ENCODE peak calls at places on chromosomes 13 and 19, in six cellular contexts. One of them, this sample, is unnamed.

GRCh38 chr13:85806553-85807175 is 7.4 kb upstream of the SLITRK6 start:
- DNase-seq in tibial nerve: no peak
- DNase-seq in fibroblast of lung: peak; percentile 85
- DNase-seq in breast epithelium: no peak
- DNase-seq in endothelial cell of umbilical vein: peak; percentile 37
- DNase-seq in left ventricle myocardium inferior: no peak
- DNase-seq in this sample: no peak

GRCh38 chr13:79724348-79725103 is 243.6 kb downstream of the NDFIP2 start:
- DNase-seq in tibial nerve: no peak
- DNase-seq in fibroblast of lung: no peak
- DNase-seq in breast epithelium: no peak
- DNase-seq in endothelial cell of umbilical vein: peak; percentile 93
- DNase-seq in left ventricle myocardium inferior: no peak
- DNase-seq in this sample: no peak

GRCh38 chr19:13597625-13598024 is 91.3 kb upstream of the CACNA1A start:
- DNase-seq in tibial nerve: peak; percentile 47
- DNase-seq in fibroblast of lung: peak; percentile 77
- DNase-seq in breast epithelium: no peak
- DNase-seq in endothelial cell of umbilical vein: peak; percentile 66
- DNase-seq in left ventricle myocardium inferior: no peak
- DNase-seq in this sample: no peak

GRCh38 chr13:51003642-51004041 is 94.1 kb downstream of the RNASEH2B start:
- DNase-seq in tibial nerve: no peak
- DNase-seq in fibroblast of lung: no peak
- DNase-seq in breast epithelium: no peak
- DNase-seq in endothelial cell of umbilical vein: no peak
- DNase-seq in left ventricle myocardium inferior: no peak
- DNase-seq in this sample: no peak

GRCh38 chr13:94063096-94063495 is 416.4 kb downstream of the DCT start:
- DNase-seq in tibial nerve: no peak
- DNase-seq in fibroblast of lung: peak; percentile 27
- DNase-seq in breast epithelium: no peak
- DNase-seq in endothelial cell of umbilical vein: no peak
- DNase-seq in left ventricle myocardium inferior: no peak
- DNase-seq in this sample: no peak

GRCh38 chr13:59809564-59809963 is 354.2 kb downstream of the DIAPH3 start:
- DNase-seq in tibial nerve: no peak
- DNase-seq in fibroblast of lung: no peak
- DNase-seq in breast epithelium: no peak
- DNase-seq in endothelial cell of umbilical vein: no peak
- DNase-seq in left ventricle myocardium inferior: no peak
- DNase-seq in this sample: no peak

GRCh38 chr19:10961073-10961762 is 388 bp downstream of the SMARCA4 start:
- DNase-seq in tibial nerve: peak; percentile 23
- DNase-seq in fibroblast of lung: peak; percentile 31
- DNase-seq in breast epithelium: no peak
- DNase-seq in endothelial cell of umbilical vein: no peak
- DNase-seq in left ventricle myocardium inferior: peak; percentile 73
- DNase-seq in this sample: no peak

GRCh38 chr13:112452380-112453206 is 76.4 kb downstream of the SPACA7 start:
- DNase-seq in tibial nerve: no peak
- DNase-seq in fibroblast of lung: no peak
- DNase-seq in breast epithelium: no peak
- DNase-seq in endothelial cell of umbilical vein: no peak
- DNase-seq in left ventricle myocardium inferior: no peak
- DNase-seq in this sample: no peak

GRCh38 chr13:76992548-76993001 is 694 bp downstream of the CLN5 start:
- DNase-seq in tibial nerve: peak; percentile 42
- DNase-seq in fibroblast of lung: peak; percentile 32
- DNase-seq in breast epithelium: no peak
- DNase-seq in endothelial cell of umbilical vein: peak; percentile 46
- DNase-seq in left ventricle myocardium inferior: no peak
- DNase-seq in this sample: no peak

GRCh38 chr13:98263841-98264240 is 86.8 kb upstream of the RNF113B start:
- DNase-seq in tibial nerve: no peak
- DNase-seq in fibroblast of lung: no peak
- DNase-seq in breast epithelium: no peak
- DNase-seq in endothelial cell of umbilical vein: no peak
- DNase-seq in left ventricle myocardium inferior: no peak
- DNase-seq in this sample: no peak

GRCh38 chr19:6710273-6711077 is 10.0 kb downstream of the C3 start:
- DNase-seq in tibial nerve: no peak
- DNase-seq in fibroblast of lung: no peak
- DNase-seq in breast epithelium: no peak
- DNase-seq in endothelial cell of umbilical vein: no peak
- DNase-seq in left ventricle myocardium inferior: no peak
- DNase-seq in this sample: no peak

GRCh38 chr19:16328824-16329482 is 4.3 kb downstream of the KLF2 start:
- DNase-seq in tibial nerve: no peak
- DNase-seq in fibroblast of lung: no peak
- DNase-seq in breast epithelium: no peak
- DNase-seq in endothelial cell of umbilical vein: peak; percentile 65
- DNase-seq in left ventricle myocardium inferior: no peak
- DNase-seq in this sample: no peak

GRCh38 chr13:41645313-41645712 is 188.0 kb downstream of the RGCC start:
- DNase-seq in tibial nerve: peak; percentile 66
- DNase-seq in fibroblast of lung: peak; percentile 93
- DNase-seq in breast epithelium: no peak
- DNase-seq in endothelial cell of umbilical vein: peak; percentile 97
- DNase-seq in left ventricle myocardium inferior: no peak
- DNase-seq in this sample: no peak

GRCh38 chr19:2983351-2984195 is 6.2 kb downstream of the TLE6 start:
- DNase-seq in tibial nerve: peak; percentile 51
- DNase-seq in fibroblast of lung: peak; percentile 75
- DNase-seq in breast epithelium: no peak
- DNase-seq in endothelial cell of umbilical vein: peak; percentile 64
- DNase-seq in left ventricle myocardium inferior: peak; percentile 74
- DNase-seq in this sample: no peak

GRCh38 chr19:14775855-14776254 is 2.5 kb downstream of the ADGRE2 start:
- DNase-seq in tibial nerve: no peak
- DNase-seq in fibroblast of lung: no peak
- DNase-seq in breast epithelium: peak; percentile 39
- DNase-seq in endothelial cell of umbilical vein: no peak
- DNase-seq in left ventricle myocardium inferior: peak; percentile 25
- DNase-seq in this sample: peak; percentile 15

GRCh38 chr19:42357290-42357689 is 31.9 kb downstream of the MEGF8 start:
- DNase-seq in tibial nerve: no peak
- DNase-seq in fibroblast of lung: no peak
- DNase-seq in breast epithelium: no peak
- DNase-seq in endothelial cell of umbilical vein: no peak
- DNase-seq in left ventricle myocardium inferior: no peak
- DNase-seq in this sample: no peak

GRCh38 chr19:45528744-45529453 is 21.6 kb downstream of the VASP start:
- DNase-seq in tibial nerve: no peak
- DNase-seq in fibroblast of lung: peak; percentile 27
- DNase-seq in breast epithelium: peak; percentile 69
- DNase-seq in endothelial cell of umbilical vein: no peak
- DNase-seq in left ventricle myocardium inferior: no peak
- DNase-seq in this sample: peak; percentile 88

GRCh38 chr19:42081584-42082258 is 5.8 kb downstream of the ZNF574 start:
- DNase-seq in tibial nerve: no peak
- DNase-seq in fibroblast of lung: peak; percentile 52
- DNase-seq in breast epithelium: no peak
- DNase-seq in endothelial cell of umbilical vein: peak; percentile 64
- DNase-seq in left ventricle myocardium inferior: no peak
- DNase-seq in this sample: no peak

GRCh38 chr13:78587395-78587794 is 16.0 kb downstream of the POU4F1 start:
- DNase-seq in tibial nerve: no peak
- DNase-seq in fibroblast of lung: no peak
- DNase-seq in breast epithelium: no peak
- DNase-seq in endothelial cell of umbilical vein: no peak
- DNase-seq in left ventricle myocardium inferior: no peak
- DNase-seq in this sample: no peak

GRCh38 chr13:33611016-33611805 is 206.7 kb upstream of the RFC3 start:
- DNase-seq in tibial nerve: peak; percentile 41
- DNase-seq in fibroblast of lung: peak; percentile 88
- DNase-seq in breast epithelium: no peak
- DNase-seq in endothelial cell of umbilical vein: peak; percentile 80
- DNase-seq in left ventricle myocardium inferior: peak; percentile 76
- DNase-seq in this sample: no peak

GRCh38 chr13:83086948-83087347 is 795.3 kb downstream of the SLITRK1 start:
- DNase-seq in tibial nerve: no peak
- DNase-seq in fibroblast of lung: peak; percentile 18
- DNase-seq in breast epithelium: no peak
- DNase-seq in endothelial cell of umbilical vein: no peak
- DNase-seq in left ventricle myocardium inferior: no peak
- DNase-seq in this sample: no peak

GRCh38 chr19:55095260-55096060 is 19.8 kb downstream of the EPS8L1 start:
- DNase-seq in tibial nerve: no peak
- DNase-seq in fibroblast of lung: no peak
- DNase-seq in breast epithelium: no peak
- DNase-seq in endothelial cell of umbilical vein: no peak
- DNase-seq in left ventricle myocardium inferior: no peak
- DNase-seq in this sample: no peak

GRCh38 chr19:18456974-18457373 is 19.0 kb upstream of the ISYNA1 start:
- DNase-seq in tibial nerve: peak; percentile 65
- DNase-seq in fibroblast of lung: no peak
- DNase-seq in breast epithelium: no peak
- DNase-seq in endothelial cell of umbilical vein: no peak
- DNase-seq in left ventricle myocardium inferior: peak; percentile 63
- DNase-seq in this sample: no peak

GRCh38 chr19:18672606-18673337 is 10.7 kb upstream of the CRTC1 start:
- DNase-seq in tibial nerve: no peak
- DNase-seq in fibroblast of lung: peak; percentile 86
- DNase-seq in breast epithelium: no peak
- DNase-seq in endothelial cell of umbilical vein: peak; percentile 65
- DNase-seq in left ventricle myocardium inferior: no peak
- DNase-seq in this sample: no peak

GRCh38 chr13:106680796-106681482 is 113.0 kb upstream of the ARGLU1 start:
- DNase-seq in tibial nerve: no peak
- DNase-seq in fibroblast of lung: no peak
- DNase-seq in breast epithelium: no peak
- DNase-seq in endothelial cell of umbilical vein: peak; percentile 81
- DNase-seq in left ventricle myocardium inferior: no peak
- DNase-seq in this sample: no peak

GRCh38 chr19:18789883-18790565 is 1.1 kb downstream of the COMP start:
- DNase-seq in tibial nerve: no peak
- DNase-seq in fibroblast of lung: no peak
- DNase-seq in breast epithelium: no peak
- DNase-seq in endothelial cell of umbilical vein: no peak
- DNase-seq in left ventricle myocardium inferior: no peak
- DNase-seq in this sample: peak; percentile 65

GRCh38 chr13:63336549-63336948 is 1920.9 kb upstream of the PCDH20 start:
- DNase-seq in tibial nerve: no peak
- DNase-seq in fibroblast of lung: no peak
- DNase-seq in breast epithelium: no peak
- DNase-seq in endothelial cell of umbilical vein: no peak
- DNase-seq in left ventricle myocardium inferior: no peak
- DNase-seq in this sample: no peak

GRCh38 chr13:75480691-75481175 is 1.2 kb downstream of the TBC1D4 start:
- DNase-seq in tibial nerve: peak; percentile 42
- DNase-seq in fibroblast of lung: peak; percentile 63
- DNase-seq in breast epithelium: peak; percentile 69
- DNase-seq in endothelial cell of umbilical vein: peak; percentile 55
- DNase-seq in left ventricle myocardium inferior: peak; percentile 44
- DNase-seq in this sample: peak; percentile 72

GRCh38 chr19:38551450-38551813 is 66.3 kb downstream of the MAP4K1 start:
- DNase-seq in tibial nerve: no peak
- DNase-seq in fibroblast of lung: no peak
- DNase-seq in breast epithelium: no peak
- DNase-seq in endothelial cell of umbilical vein: no peak
- DNase-seq in left ventricle myocardium inferior: no peak
- DNase-seq in this sample: no peak

GRCh38 chr19:13210941-13211340 is 60.7 kb downstream of the IER2 start:
- DNase-seq in tibial nerve: no peak
- DNase-seq in fibroblast of lung: no peak
- DNase-seq in breast epithelium: no peak
- DNase-seq in endothelial cell of umbilical vein: no peak
- DNase-seq in left ventricle myocardium inferior: no peak
- DNase-seq in this sample: no peak

GRCh38 chr19:29668746-29669609 is 3.7 kb downstream of the PLEKHF1 start:
- DNase-seq in tibial nerve: no peak
- DNase-seq in fibroblast of lung: no peak
- DNase-seq in breast epithelium: peak; percentile 40
- DNase-seq in endothelial cell of umbilical vein: no peak
- DNase-seq in left ventricle myocardium inferior: no peak
- DNase-seq in this sample: no peak
- TF ChIP-seq CTCF in tibial nerve: no peak
- TF ChIP-seq CTCF in fibroblast of lung: peak; percentile 29
- TF ChIP-seq CTCF in breast epithelium: no peak
- TF ChIP-seq CTCF in endothelial cell of umbilical vein: peak; percentile 9
- TF ChIP-seq CTCF in left ventricle myocardium inferior: peak; percentile 40
- TF ChIP-seq CTCF in this sample: no peak

GRCh38 chr19:1845642-1846041 is 2.6 kb downstream of the REXO1 start:
- DNase-seq in tibial nerve: no peak
- DNase-seq in fibroblast of lung: no peak
- DNase-seq in breast epithelium: no peak
- DNase-seq in endothelial cell of umbilical vein: no peak
- DNase-seq in left ventricle myocardium inferior: no peak
- DNase-seq in this sample: no peak

GRCh38 chr19:1844536-1845515 is 3.5 kb downstream of the REXO1 start:
- DNase-seq in tibial nerve: no peak
- DNase-seq in fibroblast of lung: no peak
- DNase-seq in breast epithelium: no peak
- DNase-seq in endothelial cell of umbilical vein: no peak
- DNase-seq in left ventricle myocardium inferior: no peak
- DNase-seq in this sample: no peak

GRCh38 chr19:1847348-1847683 is 967 bp downstream of the REXO1 start:
- DNase-seq in tibial nerve: no peak
- DNase-seq in fibroblast of lung: no peak
- DNase-seq in breast epithelium: no peak
- DNase-seq in endothelial cell of umbilical vein: no peak
- DNase-seq in left ventricle myocardium inferior: no peak
- DNase-seq in this sample: no peak

GRCh38 chr19:1847684-1848398 is 442 bp downstream of the REXO1 start:
- DNase-seq in tibial nerve: no peak
- DNase-seq in fibroblast of lung: peak; percentile 37
- DNase-seq in breast epithelium: no peak
- DNase-seq in endothelial cell of umbilical vein: peak; percentile 64
- DNase-seq in left ventricle myocardium inferior: no peak
- DNase-seq in this sample: no peak

GRCh38 chr19:1846517-1847205 is 1.6 kb downstream of the REXO1 start:
- DNase-seq in tibial nerve: no peak
- DNase-seq in fibroblast of lung: no peak
- DNase-seq in breast epithelium: no peak
- DNase-seq in endothelial cell of umbilical vein: no peak
- DNase-seq in left ventricle myocardium inferior: no peak
- DNase-seq in this sample: no peak
- H3K4me1 ChIP-seq in tibial nerve: peaks cover 47% of the 10 kb centered on the region
- H3K4me1 ChIP-seq in fibroblast of lung: peaks cover 5% of the 10 kb centered on the region
- H3K4me1 ChIP-seq in breast epithelium: peaks cover 47% of the 10 kb centered on the region
- H3K4me1 ChIP-seq in endothelial cell of umbilical vein: peaks cover 13% of the 10 kb centered on the region
- H3K4me1 ChIP-seq in left ventricle myocardium inferior: peaks cover 66% of the 10 kb centered on the region
- H3K4me1 ChIP-seq in this sample: no peaks in the 10 kb centered on the region

DNA sequence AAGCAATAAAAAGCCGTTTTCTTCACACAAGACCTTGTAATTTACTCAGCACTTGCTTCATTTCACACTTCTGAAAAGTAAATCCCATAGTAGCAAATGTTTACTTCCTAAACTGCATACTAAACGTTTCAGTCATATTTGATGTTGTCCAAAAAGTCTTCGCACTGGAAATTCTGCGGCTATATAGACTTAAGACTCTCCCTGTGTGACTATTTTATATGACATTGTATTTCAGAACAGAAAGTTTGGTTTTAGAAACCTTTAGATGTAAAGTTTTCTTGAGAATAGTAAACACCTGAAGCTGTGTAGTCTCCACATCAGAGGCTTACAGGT is 29.6 kb downstream of the ZAR1L start:
- DNase-seq in tibial nerve: no peak
- DNase-seq in fibroblast of lung: no peak
- DNase-seq in breast epithelium: no peak
- DNase-seq in endothelial cell of umbilical vein: no peak
- DNase-seq in left ventricle myocardium inferior: no peak
- DNase-seq in this sample: no peak
- H3K27ac ChIP-seq in tibial nerve: peak overlapping the region; percentile 73
- H3K27ac ChIP-seq in fibroblast of lung: no peak overlapping the region
- H3K27ac ChIP-seq in breast epithelium: peak overlapping the region; percentile 82
- H3K27ac ChIP-seq in endothelial cell of umbilical vein: peak overlapping the region; percentile 82
- H3K27ac ChIP-seq in left ventricle myocardium inferior: peak overlapping the region; percentile 77
- H3K27ac ChIP-seq in this sample: no peak overlapping the region

GRCh38 chr13:23870356-23871146 is 18.6 kb downstream of the MIPEP start:
- DNase-seq in tibial nerve: no peak
- DNase-seq in fibroblast of lung: peak; percentile 17
- DNase-seq in breast epithelium: no peak
- DNase-seq in endothelial cell of umbilical vein: no peak
- DNase-seq in left ventricle myocardium inferior: no peak
- DNase-seq in this sample: no peak
- TF ChIP-seq CTCF in tibial nerve: no peak
- TF ChIP-seq CTCF in fibroblast of lung: no peak
- TF ChIP-seq CTCF in breast epithelium: no peak
- TF ChIP-seq CTCF in endothelial cell of umbilical vein: no peak
- TF ChIP-seq CTCF in left ventricle myocardium inferior: no peak
- TF ChIP-seq CTCF in this sample: no peak

This sample was measured in RWPE2.